ENCODE peak calls at places on chromosomes 4 and X, in five cellular contexts. One of them, this sample, is unnamed.

GRCh38 chrX:128365523-128365922 is 313.3 kb upstream of the ACTRT1 start:
- DNase-seq in IMR-90: no peak
- DNase-seq in H1: no peak
- DNase-seq in H9: no peak
- DNase-seq in neuronal stem cell: no peak
- DNase-seq in this sample: no peak

GRCh38 chrX:39559229-39559628 is 538.5 kb downstream of the BCOR start:
- DNase-seq in IMR-90: peak
- DNase-seq in H1: no peak
- DNase-seq in H9: no peak
- DNase-seq in neuronal stem cell: no peak
- DNase-seq in this sample: no peak

GRCh38 chr4:141427726-141428296 is 207.1 kb downstream of the ZNF330 start:
- DNase-seq in IMR-90: peak
- DNase-seq in H1: no peak
- DNase-seq in H9: no peak
- DNase-seq in neuronal stem cell: no peak
- DNase-seq in this sample: no peak

GRCh38 chr4:16443504-16444088 is 217.3 kb upstream of the TAPT1 start:
- DNase-seq in IMR-90: peak
- DNase-seq in H1: no peak
- DNase-seq in H9: no peak
- DNase-seq in neuronal stem cell: peak
- DNase-seq in this sample: peak

GRCh38 chrX:150227321-150227860 is 135.7 kb upstream of the MAMLD1 start:
- DNase-seq in IMR-90: no peak
- DNase-seq in H1: no peak
- DNase-seq in H9: no peak
- DNase-seq in neuronal stem cell: no peak
- DNase-seq in this sample: no peak

GRCh38 chr4:169625886-169626285 is 5.5 kb downstream of the CLCN3 start:
- DNase-seq in IMR-90: no peak
- DNase-seq in H1: no peak
- DNase-seq in H9: no peak
- DNase-seq in neuronal stem cell: no peak
- DNase-seq in this sample: no peak

GRCh38 chrX:153397256-153397960 is 3.7 kb downstream of the PNMA6E start:
- DNase-seq in IMR-90: no peak
- DNase-seq in H1: no peak
- DNase-seq in H9: no peak
- DNase-seq in neuronal stem cell: no peak
- DNase-seq in this sample: no peak

GRCh38 chrX:103002576-103002975 is 61.4 kb downstream of the BEX1 start:
- DNase-seq in IMR-90: no peak
- DNase-seq in H1: no peak
- DNase-seq in H9: no peak
- DNase-seq in neuronal stem cell: no peak
- DNase-seq in this sample: no peak

GRCh38 chr4:25448379-25449109 is 71.5 kb downstream of the ANAPC4 start:
- DNase-seq in IMR-90: peak
- DNase-seq in H1: no peak
- DNase-seq in H9: peak
- DNase-seq in neuronal stem cell: no peak
- DNase-seq in this sample: peak

GRCh38 chr4:28565434-28565833 is 1704.8 kb downstream of the STIM2 start:
- DNase-seq in IMR-90: no peak
- DNase-seq in H1: no peak
- DNase-seq in H9: no peak
- DNase-seq in neuronal stem cell: no peak
- DNase-seq in this sample: no peak

GRCh38 chrX:75155454-75155829 is 641 bp downstream of the ABCB7 start:
- DNase-seq in IMR-90: peak
- DNase-seq in H1: no peak
- DNase-seq in H9: no peak
- DNase-seq in neuronal stem cell: no peak
- DNase-seq in this sample: peak

GRCh38 chrX:97563531-97564133 is 679.9 kb downstream of the RPA4 start:
- DNase-seq in IMR-90: peak
- DNase-seq in H1: no peak
- DNase-seq in H9: no peak
- DNase-seq in neuronal stem cell: no peak
- DNase-seq in this sample: no peak

GRCh38 chr4:38529189-38530115 is 134.5 kb upstream of the KLF3 start:
- DNase-seq in IMR-90: no peak
- DNase-seq in H1: no peak
- DNase-seq in H9: no peak
- DNase-seq in neuronal stem cell: no peak
- DNase-seq in this sample: peak

GRCh38 chr4:140018931-140019618 is 134.9 kb downstream of the MAML3 start:
- DNase-seq in IMR-90: peak
- DNase-seq in H1: no peak
- DNase-seq in H9: no peak
- DNase-seq in neuronal stem cell: no peak
- DNase-seq in this sample: no peak

GRCh38 chr4:164949448-164950118 is 27.9 kb downstream of the TRIM61 start:
- DNase-seq in IMR-90: no peak
- DNase-seq in H1: peak
- DNase-seq in H9: peak
- DNase-seq in neuronal stem cell: no peak
- DNase-seq in this sample: peak

GRCh38 chr4:47031011-47031678 is at the start of gene GABRB1:
- DNase-seq in IMR-90: peak
- DNase-seq in H1: peak
- DNase-seq in H9: peak
- DNase-seq in neuronal stem cell: peak
- DNase-seq in this sample: peak

GRCh38 chrX:31374786-31375185 is 302.9 kb upstream of the FTHL17 start:
- DNase-seq in IMR-90: no peak
- DNase-seq in H1: no peak
- DNase-seq in H9: peak
- DNase-seq in neuronal stem cell: no peak
- DNase-seq in this sample: peak

GRCh38 chr4:125762537-125762936 is 447.8 kb downstream of the FAT4 start:
- DNase-seq in IMR-90: no peak
- DNase-seq in H1: no peak
- DNase-seq in H9: no peak
- DNase-seq in neuronal stem cell: no peak
- DNase-seq in this sample: peak

GRCh38 chrX:29229802-29230201 is 642.6 kb downstream of the IL1RAPL1 start:
- DNase-seq in IMR-90: peak
- DNase-seq in H1: no peak
- DNase-seq in H9: no peak
- DNase-seq in neuronal stem cell: no peak
- DNase-seq in this sample: no peak

GRCh38 chr4:154626793-154627484 is 14.5 kb upstream of the FGG start:
- DNase-seq in IMR-90: peak
- DNase-seq in H1: peak
- DNase-seq in H9: peak
- DNase-seq in neuronal stem cell: peak
- DNase-seq in this sample: peak

GRCh38 chr4:126890994-126891393 is 741.8 kb upstream of the INTU start:
- DNase-seq in IMR-90: peak
- DNase-seq in H1: no peak
- DNase-seq in H9: no peak
- DNase-seq in neuronal stem cell: no peak
- DNase-seq in this sample: peak

GRCh38 chr4:145281224-145281623 is 100.8 kb upstream of the OTUD4 start:
- DNase-seq in IMR-90: no peak
- DNase-seq in H1: no peak
- DNase-seq in H9: no peak
- DNase-seq in neuronal stem cell: no peak
- DNase-seq in this sample: no peak

GRCh38 chr4:857461-857860 is 31.5 kb upstream of the CPLX1 start:
- DNase-seq in IMR-90: no peak
- DNase-seq in H1: no peak
- DNase-seq in H9: no peak
- DNase-seq in neuronal stem cell: no peak
- DNase-seq in this sample: no peak

GRCh38 chrX:134161162-134161561 is 75.8 kb upstream of the CCDC160 start:
- DNase-seq in IMR-90: no peak
- DNase-seq in H1: no peak
- DNase-seq in H9: no peak
- DNase-seq in neuronal stem cell: no peak
- DNase-seq in this sample: no peak

GRCh38 chr4:169627307-169627706 is 6.9 kb downstream of the CLCN3 start:
- DNase-seq in IMR-90: no peak
- DNase-seq in H1: no peak
- DNase-seq in H9: no peak
- DNase-seq in neuronal stem cell: no peak
- DNase-seq in this sample: peak

GRCh38 chr4:186621959-186622553 is 66.7 kb upstream of the MTNR1A start:
- DNase-seq in IMR-90: peak
- DNase-seq in H1: no peak
- DNase-seq in H9: no peak
- DNase-seq in neuronal stem cell: no peak
- DNase-seq in this sample: peak

GRCh38 chr4:138609943-138610350 is 367.8 kb upstream of the SLC7A11 start:
- DNase-seq in IMR-90: peak
- DNase-seq in H1: no peak
- DNase-seq in H9: no peak
- DNase-seq in neuronal stem cell: no peak
- DNase-seq in this sample: no peak

GRCh38 chr4:93996895-93997294 is 168.3 kb downstream of the ATOH1 start:
- DNase-seq in IMR-90: no peak
- DNase-seq in H1: no peak
- DNase-seq in H9: no peak
- DNase-seq in neuronal stem cell: no peak
- DNase-seq in this sample: no peak

GRCh38 chr4:186685744-186686143 is 37.9 kb downstream of the FAT1 start:
- DNase-seq in IMR-90: peak
- DNase-seq in H1: no peak
- DNase-seq in H9: no peak
- DNase-seq in neuronal stem cell: no peak
- DNase-seq in this sample: peak

GRCh38 chrX:74535633-74536141 is 78.7 kb downstream of the RLIM start:
- DNase-seq in IMR-90: peak
- DNase-seq in H1: peak
- DNase-seq in H9: peak
- DNase-seq in neuronal stem cell: no peak
- DNase-seq in this sample: peak

GRCh38 chr4:142406917-142407501 is 439.1 kb downstream of the INPP4B start:
- DNase-seq in IMR-90: no peak
- DNase-seq in H1: no peak
- DNase-seq in H9: no peak
- DNase-seq in neuronal stem cell: no peak
- DNase-seq in this sample: no peak

GRCh38 chr4:26144526-26145167 is 176.2 kb upstream of the RBPJ start:
- DNase-seq in IMR-90: peak
- DNase-seq in H1: no peak
- DNase-seq in H9: no peak
- DNase-seq in neuronal stem cell: no peak
- DNase-seq in this sample: no peak

DNA sequence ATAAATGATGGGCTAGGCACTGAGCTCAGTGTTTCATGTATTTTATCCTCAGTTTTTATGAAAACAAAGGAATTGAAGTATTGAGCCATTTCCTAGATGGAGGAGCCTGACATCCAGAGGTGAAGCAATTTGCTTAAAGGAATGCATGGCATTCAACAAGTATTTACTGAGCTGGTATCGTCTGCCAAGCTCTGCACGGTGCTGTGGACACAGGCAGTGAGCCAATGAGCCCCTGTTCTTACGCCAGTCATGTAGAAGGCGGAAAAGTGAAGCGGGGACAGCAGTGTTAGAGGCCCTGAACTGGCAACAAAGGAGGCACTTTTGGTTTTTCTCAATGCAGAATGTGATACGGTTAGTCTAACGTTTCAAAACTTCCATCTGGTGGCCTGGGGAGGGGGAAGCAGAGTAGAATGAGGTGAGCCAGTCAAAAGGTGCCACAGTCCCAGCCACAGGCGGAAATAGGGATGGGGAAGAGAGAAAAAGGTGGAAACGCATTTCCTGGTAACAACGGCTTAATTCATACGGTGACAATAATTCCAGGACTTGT is 134.1 kb downstream of the AFAP1 start:
- DNase-seq in IMR-90: peak
- DNase-seq in H1: no peak
- DNase-seq in H9: no peak
- DNase-seq in neuronal stem cell: no peak
- DNase-seq in this sample: peak
- H2BK15ac ChIP-seq in IMR-90: peak
- H2BK15ac ChIP-seq in H1: no peak
- H2BK15ac ChIP-seq in H9: no peak
- H2BK15ac ChIP-seq in neuronal stem cell: no peak
- H2BK15ac ChIP-seq in this sample: no peak

GRCh38 chrX:54494970-54495813 is 842 bp downstream of the FGD1 start:
- DNase-seq in IMR-90: peak
- DNase-seq in H1: peak
- DNase-seq in H9: no peak
- DNase-seq in neuronal stem cell: no peak
- DNase-seq in this sample: no peak

GRCh38 chrX:54496517-54496852 is 451 bp upstream of the FGD1 start:
- DNase-seq in IMR-90: no peak
- DNase-seq in H1: no peak
- DNase-seq in H9: no peak
- DNase-seq in neuronal stem cell: no peak
- DNase-seq in this sample: no peak

GRCh38 chrX:54496936-54497335 is 902 bp upstream of the FGD1 start:
- DNase-seq in IMR-90: no peak
- DNase-seq in H1: no peak
- DNase-seq in H9: no peak
- DNase-seq in neuronal stem cell: no peak
- DNase-seq in this sample: no peak

GRCh38 chrX:54494166-54494969 is 1.7 kb downstream of the FGD1 start:
- DNase-seq in IMR-90: no peak
- DNase-seq in H1: no peak
- DNase-seq in H9: no peak
- DNase-seq in neuronal stem cell: no peak
- DNase-seq in this sample: no peak

GRCh38 chrX:54495814-54496516 is at the start of gene FGD1:
- DNase-seq in IMR-90: peak
- DNase-seq in H1: peak
- DNase-seq in H9: peak
- DNase-seq in neuronal stem cell: peak
- DNase-seq in this sample: peak
- H2BK15ac ChIP-seq in IMR-90: no peak
- H2BK15ac ChIP-seq in H1: no peak
- H2BK15ac ChIP-seq in H9: no peak
- H2BK15ac ChIP-seq in neuronal stem cell: no peak
- H2BK15ac ChIP-seq in this sample: no peak

GRCh38 chr4:55396305-55397023 is 707 bp downstream of the TMEM165 start:
- DNase-seq in IMR-90: peak
- DNase-seq in H1: peak
- DNase-seq in H9: peak
- DNase-seq in neuronal stem cell: peak
- DNase-seq in this sample: peak
- H2BK15ac ChIP-seq in IMR-90: peak
- H2BK15ac ChIP-seq in H1: no peak
- H2BK15ac ChIP-seq in H9: no peak
- H2BK15ac ChIP-seq in neuronal stem cell: peak
- H2BK15ac ChIP-seq in this sample: no peak

GRCh38 chrX:23666282-23666681 is 1.0 kb upstream of the PRDX4 start:
- DNase-seq in IMR-90: no peak
- DNase-seq in H1: no peak
- DNase-seq in H9: no peak
- DNase-seq in neuronal stem cell: no peak
- DNase-seq in this sample: no peak
- H2BK15ac ChIP-seq in IMR-90: no peak
- H2BK15ac ChIP-seq in H1: peak
- H2BK15ac ChIP-seq in H9: no peak
- H2BK15ac ChIP-seq in neuronal stem cell: no peak
- H2BK15ac ChIP-seq in this sample: no peak

GRCh38 chrX:120556251-120556650 is 4.5 kb downstream of the CUL4B start:
- DNase-seq in IMR-90: no peak
- DNase-seq in H1: no peak
- DNase-seq in H9: no peak
- DNase-seq in neuronal stem cell: no peak
- DNase-seq in this sample: no peak
- H2BK15ac ChIP-seq in IMR-90: no peak
- H2BK15ac ChIP-seq in H1: no peak
- H2BK15ac ChIP-seq in H9: no peak
- H2BK15ac ChIP-seq in neuronal stem cell: no peak
- H2BK15ac ChIP-seq in this sample: no peak